ENCODE peak calls at places on chromosomes 1 and 21, in four cellular contexts. J is fibroblast of the aortic adventitia, T is M059J, L is IMR-90. O is an unnamed sample.

GRCh38 chr1:208165659-208166058 is 78.5 kb downstream of the PLXNA2 start:
- DNase-seq in T (no peak), L (peak; percentile 5), J (peak; percentile 78), O (no peak)

GRCh38 chr1:29083318-29084195 is 40.1 kb downstream of the TMEM200B start:
- DNase-seq in L (no peak), T (no peak), J (no peak), O (no peak)

GRCh38 chr1:228259368-228259894 is 51.6 kb downstream of the OBSCN start:
- DNase-seq in L (no peak), J (no peak), T (no peak), O (no peak)

GRCh38 chr1:183198463-183198862 is 12.4 kb downstream of the LAMC2 start:
- DNase-seq in L (peak; percentile 98), J (peak; percentile 74), T (peak; percentile 61), O (peak; percentile 20)

GRCh38 chr1:70487910-70488665 is 77.0 kb downstream of the CTH start:
- DNase-seq in L (peak; percentile 34), T (peak; percentile 60), J (peak; percentile 61), O (peak; percentile 64)

GRCh38 chr1:45065083-45065482 is 53.0 kb downstream of the UROD start:
- DNase-seq in J (no peak), L (no peak), T (no peak), O (no peak)

GRCh38 chr1:163410073-163410522 is 88.3 kb downstream of the NUF2 start:
- DNase-seq in T (peak; percentile 45), J (peak; percentile 71), L (peak; percentile 56), O (peak; percentile 61)

GRCh38 chr1:21815724-21816311 is 3.8 kb downstream of the LDLRAD2 start:
- DNase-seq in L (peak; percentile 10), T (no peak), J (no peak), O (no peak)

GRCh38 chr1:66278260-66279046 is 255.5 kb upstream of the SGIP1 start:
- DNase-seq in L (no peak), T (no peak), J (no peak), O (no peak)

GRCh38 chr1:235941852-235942624 is 75.3 kb upstream of the LYST start:
- DNase-seq in L (no peak), T (no peak), J (no peak), O (no peak)

GRCh38 chr21:17802568-17802967 is 16.6 kb downstream of the C21orf91 start:
- DNase-seq in T (peak; percentile 35), J (no peak), L (peak; percentile 67), O (peak; percentile 40)

GRCh38 chr1:247406014-247406656 is 9.8 kb upstream of the NLRP3 start:
- DNase-seq in J (no peak), L (no peak), T (no peak), O (no peak)

GRCh38 chr1:159940006-159940620 is 5.3 kb downstream of the IGSF9 start:
- DNase-seq in J (no peak), L (no peak), T (no peak), O (no peak)

GRCh38 chr1:151327903-151328674 is 873 bp upstream of the PI4KB start:
- DNase-seq in T (no peak), L (no peak), J (no peak), O (no peak)

GRCh38 chr1:34597877-34598514 is 156.9 kb upstream of the GJB5 start:
- DNase-seq in J (peak; percentile 71), L (peak; percentile 6), T (peak; percentile 69), O (peak; percentile 41)

GRCh38 chr1:73673980-73674379 is 524.0 kb downstream of the LRRIQ3 start:
- DNase-seq in J (no peak), L (no peak), T (no peak), O (no peak)

GRCh38 chr1:1439550-1440261 is 4.2 kb downstream of the VWA1 start:
- DNase-seq in T (no peak), L (no peak), J (no peak), O (no peak)

GRCh38 chr21:35651166-35651565 is 409.2 kb downstream of the SETD4 start:
- DNase-seq in J (no peak), L (no peak), T (no peak), O (no peak)

GRCh38 chr1:106787511-106787910 is 269.0 kb upstream of the PRMT6 start:
- DNase-seq in L (no peak), J (no peak), T (no peak), O (no peak)

GRCh38 chr1:16021681-16022080 is at the start of gene CLCNKA:
- DNase-seq in J (no peak), L (no peak), T (no peak), O (no peak)

GRCh38 chr1:2248854-2249558 is 20.9 kb downstream of the SKI start:
- DNase-seq in T (no peak), J (no peak), L (no peak), O (no peak)

GRCh38 chr1:182786223-182787001 is 3.2 kb upstream of the NPL start:
- DNase-seq in L (peak; percentile 69), J (peak; percentile 84), T (peak; percentile 56), O (peak; percentile 68)

GRCh38 chr1:161046574-161047167 is 894 bp upstream of the USF1 start:
- DNase-seq in J (no peak), L (no peak), T (no peak), O (no peak)

GRCh38 chr21:37546949-37547614 is 180.5 kb downstream of the DYRK1A start:
- DNase-seq in T (peak; percentile 71), L (no peak), J (peak; percentile 20), O (no peak)

GRCh38 chr21:44087426-44088400 is 19.5 kb upstream of the PWP2 start:
- DNase-seq in L (no peak), T (no peak), J (no peak), O (no peak)

GRCh38 chr1:1115136-1115829 is 606 bp downstream of the C1orf159 start:
- DNase-seq in L (no peak), J (no peak), T (no peak), O (peak; percentile 9)

GRCh38 chr21:46491553-46491952 is 32.9 kb downstream of the DIP2A start:
- DNase-seq in T (no peak), J (no peak), L (no peak), O (no peak)

O was measured in ELR.